ENCODE peak calls at places on chromosomes 2 and 18, in four cellular contexts. R is GM23338, B is stomach, C is fibroblast of mammary gland. V is an unnamed sample.

GRCh38 chr2:3443083-3443482 is 63.6 kb downstream of the TRAPPC12 start:
- DNase-seq in C (no peak), B (no peak), R (no peak), V (no peak)

GRCh38 chr2:162123806-162124758 is 28.0 kb downstream of the GCG start:
- DNase-seq in C (peak; percentile 79), R (peak; percentile 70), B (no peak), V (peak; percentile 68)

GRCh38 chr18:9742588-9743131 is 34.6 kb downstream of the RAB31 start:
- DNase-seq in R (no peak), B (no peak), C (peak; percentile 49), V (peak; percentile 52)

GRCh38 chr18:44502221-44502620 is 178.5 kb upstream of the SETBP1 start:
- DNase-seq in B (no peak), R (no peak), C (no peak), V (no peak)

GRCh38 chr2:68832161-68832869 is 38.9 kb downstream of the BMP10 start:
- DNase-seq in B (no peak), R (no peak), C (peak; percentile 73), V (peak; percentile 65)

GRCh38 chr2:240953426-240954425 is 44.7 kb upstream of the SNED1 start:
- DNase-seq in B (peak; percentile 16), R (no peak), C (no peak), V (no peak)

GRCh38 chr2:28136557-28136956 is 246.0 kb downstream of the BABAM2 start:
- DNase-seq in B (no peak), C (no peak), R (no peak), V (no peak)

GRCh38 chr18:59566507-59566906 is 130.7 kb downstream of the CCBE1 start:
- DNase-seq in B (no peak), R (no peak), C (peak; percentile 40), V (no peak)

GRCh38 chr2:47907097-47907781 is 941 bp upstream of the FBXO11 start:
- DNase-seq in C (no peak), R (peak; percentile 63), B (peak; percentile 34), V (peak; percentile 48)

GRCh38 chr2:39666489-39667141 is 898 bp downstream of the TMEM178A start:
- DNase-seq in C (peak; percentile 4), B (no peak), R (peak; percentile 44), V (no peak)

GRCh38 chr18:51417643-51418483 is 220.4 kb upstream of the MEX3C start:
- DNase-seq in C (no peak), R (peak; percentile 99), B (no peak), V (no peak)

GRCh38 chr18:48921305-48922202 is 29.2 kb downstream of the SMAD7 start:
- DNase-seq in R (no peak), B (no peak), C (no peak), V (no peak)

GRCh38 chr2:128379021-128380005 is 60.6 kb upstream of the HS6ST1 start:
- DNase-seq in R (no peak), C (peak; percentile 90), B (peak; percentile 33), V (peak; percentile 47)

GRCh38 chr2:17791121-17791902 is 24.9 kb upstream of the MSGN1 start:
- DNase-seq in B (no peak), C (peak; percentile 83), R (no peak), V (no peak)

GRCh38 chr2:88136817-88137216 is 9.0 kb upstream of the FABP1 start:
- DNase-seq in B (no peak), C (no peak), R (no peak), V (no peak)

GRCh38 chr2:18991177-18992168 is 366.9 kb downstream of the OSR1 start:
- DNase-seq in B (peak; percentile 84), R (no peak), C (peak; percentile 51), V (peak; percentile 66)

GRCh38 chr2:37324536-37324785 is 172 bp downstream of the PRKD3 start:
- DNase-seq in C (peak; percentile 59), R (no peak), B (no peak), V (peak; percentile 68)

GRCh38 chr2:70190086-70190412 is 770 bp downstream of the C2orf42 start:
- DNase-seq in R (peak; percentile 45), B (no peak), C (no peak), V (no peak)

GRCh38 chr2:240566203-240567136 is 1.8 kb upstream of the RNPEPL1 start:
- DNase-seq in B (peak; percentile 97), C (peak; percentile 77), R (peak; percentile 84), V (peak; percentile 90)

GRCh38 chr2:143398701-143399260 is 269.6 kb downstream of the ARHGAP15 start:
- DNase-seq in C (no peak), B (no peak), R (no peak), V (peak; percentile 89)

GRCh38 chr2:208183937-208184336 is 5.9 kb downstream of the C2orf80 start:
- DNase-seq in C (no peak), R (peak; percentile 50), B (no peak), V (no peak)

GRCh38 chr2:201171259-201171814 is 11.6 kb upstream of the CASP10 start:
- DNase-seq in B (no peak), C (peak; percentile 19), R (no peak), V (peak; percentile 58)

GRCh38 chr18:63949068-63949737 is at the start of gene HMSD:
- DNase-seq in B (peak; percentile 61), C (peak; percentile 42), R (peak; percentile 83), V (peak; percentile 72)

GRCh38 chr2:140027320-140027719 is 1247.1 kb upstream of the NXPH2 start:
- DNase-seq in B (no peak), R (peak; percentile 18), C (no peak), V (no peak)

GRCh38 chr2:170362895-170363582 is 185.1 kb downstream of the MYO3B start:
- DNase-seq in R (no peak), C (peak; percentile 29), B (no peak), V (no peak)

GRCh38 chr2:111041398-111042202 is 79.1 kb upstream of the BCL2L11 start:
- DNase-seq in B (no peak), C (no peak), R (no peak), V (no peak)

GRCh38 chr2:263774-264492 is at the start of gene SH3YL1:
- DNase-seq in C (no peak), B (peak; percentile 87), R (peak; percentile 65), V (peak; percentile 83)

GRCh38 chr2:64831134-64831976 is 157.8 kb upstream of the SLC1A4 start:
- DNase-seq in R (peak; percentile 86), C (peak; percentile 97), B (peak; percentile 82), V (peak; percentile 99)
- H3K4me3 ChIP-seq in R (no peak overlapping the region), C (no peak overlapping the region), B (no peak overlapping the region), V (no peak overlapping the region)

DNA sequence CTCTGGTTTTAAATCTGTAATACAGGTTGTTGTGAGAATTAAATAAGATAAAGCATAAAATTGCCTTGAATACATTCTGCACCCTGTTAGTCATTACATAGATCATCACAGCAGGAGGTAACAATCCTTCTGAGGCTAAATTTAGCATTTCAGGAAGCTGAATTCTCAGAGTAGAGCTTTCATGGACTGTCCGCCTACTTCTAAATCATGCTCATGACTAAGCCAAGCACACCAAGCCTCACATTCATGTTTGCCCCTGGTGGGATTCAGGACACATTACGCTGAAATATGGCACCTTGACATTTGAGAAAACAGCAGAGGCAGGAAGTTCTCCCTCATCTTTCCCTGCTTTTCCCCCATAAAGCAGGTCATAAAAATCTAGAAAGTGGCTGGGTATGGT is 16.6 kb upstream of the PIK3C3 start:
- DNase-seq in R (peak; percentile 49), C (peak; percentile 94), B (no peak), V (peak; percentile 65)
- TF ChIP-seq CTCF in R (no peak), C (peak; percentile 41), B (no peak), V (no peak)

DNA sequence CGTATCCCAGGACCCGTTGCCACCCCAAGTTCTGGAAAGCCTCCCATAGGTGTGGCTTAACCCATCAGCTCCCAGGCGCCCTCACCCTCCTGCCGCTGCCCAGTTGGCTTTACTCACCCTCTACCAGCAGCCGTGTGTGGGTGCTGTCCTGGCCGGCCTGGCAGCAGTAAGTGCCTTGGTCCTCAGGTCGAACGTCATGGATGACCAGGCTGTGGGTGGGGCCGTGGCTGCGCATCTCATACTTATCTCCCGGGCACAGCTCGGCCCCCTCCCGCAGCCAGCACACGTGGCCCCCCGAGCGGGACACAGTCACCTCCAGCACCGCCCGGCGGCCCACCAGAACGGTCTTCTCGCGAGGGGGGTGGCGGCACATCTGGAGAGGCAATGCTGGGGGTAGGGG is 7.6 kb downstream of the TMEM198 start:
- DNase-seq in C (peak; percentile 55), B (no peak), R (peak; percentile 64), V (peak; percentile 29)
- H3K4me3 ChIP-seq in C (peak overlapping the region; percentile 55), B (peak overlapping the region; percentile 58), R (peak overlapping the region; percentile 98), V (no peak overlapping the region)

GRCh38 chr2:75896779-75897366 is 186.2 kb upstream of the GCFC2 start:
- DNase-seq in B (peak; percentile 36), R (peak; percentile 89), C (peak; percentile 1), V (peak; percentile 41)
- TF ChIP-seq CTCF in B (peak; percentile 25), R (peak; percentile 90), C (peak; percentile 30), V (peak; percentile 62)

DNA sequence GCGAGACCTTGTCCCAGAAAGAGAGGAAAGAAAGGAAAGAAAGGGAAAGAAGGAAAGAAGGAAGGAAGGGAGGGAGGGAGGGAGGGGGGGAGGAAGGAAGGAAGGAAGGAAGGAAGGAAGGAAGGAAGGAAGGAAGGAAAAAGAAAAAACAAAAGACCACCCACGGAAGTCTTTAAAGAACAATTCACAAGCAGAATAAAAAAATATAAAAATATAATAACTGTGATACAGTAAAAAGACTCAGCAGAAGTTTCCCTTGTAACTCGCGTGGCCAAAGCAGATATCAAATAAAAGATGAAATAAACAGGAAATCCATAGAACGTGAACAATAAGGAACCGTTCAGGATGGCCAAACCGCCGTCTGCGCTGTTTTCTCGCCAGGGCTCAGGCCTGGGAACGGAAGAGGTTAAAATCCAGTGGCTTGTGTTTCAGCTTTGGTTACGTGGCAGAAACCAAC is 1.2 kb upstream of the SLC1A4 start:
- DNase-seq in R (peak; percentile 83), B (no peak), C (peak; percentile 92), V (peak; percentile 80)
- H3K4me3 ChIP-seq in R (peak overlapping the region; percentile 89), B (peak overlapping the region; percentile 75), C (peak overlapping the region; percentile 66), V (peak overlapping the region; percentile 47)

GRCh38 chr2:1854747-1855146 is 110.4 kb upstream of the PXDN start:
- DNase-seq in C (peak; percentile 28), R (peak; percentile 89), B (no peak), V (no peak)
- TF ChIP-seq CTCF in C (peak; percentile 33), R (peak; percentile 79), B (peak; percentile 13), V (no peak)

V was measured in epithelial cell of esophagus.